ENCODE peak calls at places on chromosomes 13 and 19, in nine cellular contexts. One of them, this sample, is unnamed.

GRCh38 chr13:112615391-112615790 is 27.4 kb upstream of the TUBGCP3 start:
- ATAC-seq in lower lobe of right lung: no peak
- ATAC-seq in stimulated activated naive CD8-positive, alpha-beta T cell treated with anti-CD3 and anti-CD28 coated beads, Interleukin-15, Interleukin-2, amounts not matched to agents 100 U/mL and 50 U/mL, for 24 hours: no peak
- ATAC-seq in HCT116: no peak
- ATAC-seq in heart left ventricle: no peak
- ATAC-seq in Right ventricle myocardium superior: no peak
- ATAC-seq in aorta: no peak
- ATAC-seq in activated CD8-positive, alpha-beta T cell treated with anti-CD3 and anti-CD28 coated beads for 36 hours: no peak
- ATAC-seq in T-cell: no peak
- ATAC-seq in this sample: no peak

GRCh38 chr19:16143399-16144215 is at the start of gene HSH2D:
- ATAC-seq in HCT116: peak; percentile 97
- ATAC-seq in Right ventricle myocardium superior: peak; percentile 59
- ATAC-seq in aorta: peak; percentile 36
- ATAC-seq in lower lobe of right lung: peak; percentile 93
- ATAC-seq in stimulated activated naive CD8-positive, alpha-beta T cell treated with anti-CD3 and anti-CD28 coated beads, Interleukin-15, Interleukin-2, amounts not matched to agents 100 U/mL and 50 U/mL, for 24 hours: peak; percentile 95
- ATAC-seq in activated CD8-positive, alpha-beta T cell treated with anti-CD3 and anti-CD28 coated beads for 36 hours: peak; percentile 99
- ATAC-seq in heart left ventricle: no peak
- ATAC-seq in T-cell: peak; percentile 99
- ATAC-seq in this sample: no peak

GRCh38 chr13:59409211-59409610 is 754.5 kb downstream of the DIAPH3 start:
- ATAC-seq in Right ventricle myocardium superior: peak; percentile 95
- ATAC-seq in stimulated activated naive CD8-positive, alpha-beta T cell treated with anti-CD3 and anti-CD28 coated beads, Interleukin-15, Interleukin-2, amounts not matched to agents 100 U/mL and 50 U/mL, for 24 hours: no peak
- ATAC-seq in aorta: no peak
- ATAC-seq in T-cell: no peak
- ATAC-seq in HCT116: no peak
- ATAC-seq in heart left ventricle: peak; percentile 42
- ATAC-seq in activated CD8-positive, alpha-beta T cell treated with anti-CD3 and anti-CD28 coated beads for 36 hours: no peak
- ATAC-seq in lower lobe of right lung: no peak
- ATAC-seq in this sample: peak; percentile 31

GRCh38 chr13:34224877-34225276 is 406.9 kb downstream of the RFC3 start:
- ATAC-seq in lower lobe of right lung: no peak
- ATAC-seq in stimulated activated naive CD8-positive, alpha-beta T cell treated with anti-CD3 and anti-CD28 coated beads, Interleukin-15, Interleukin-2, amounts not matched to agents 100 U/mL and 50 U/mL, for 24 hours: no peak
- ATAC-seq in activated CD8-positive, alpha-beta T cell treated with anti-CD3 and anti-CD28 coated beads for 36 hours: no peak
- ATAC-seq in aorta: no peak
- ATAC-seq in heart left ventricle: no peak
- ATAC-seq in T-cell: no peak
- ATAC-seq in Right ventricle myocardium superior: no peak
- ATAC-seq in HCT116: no peak
- ATAC-seq in this sample: no peak

GRCh38 chr13:112767506-112768471 is 78.0 kb downstream of the ATP11A start:
- ATAC-seq in stimulated activated naive CD8-positive, alpha-beta T cell treated with anti-CD3 and anti-CD28 coated beads, Interleukin-15, Interleukin-2, amounts not matched to agents 100 U/mL and 50 U/mL, for 24 hours: no peak
- ATAC-seq in aorta: no peak
- ATAC-seq in activated CD8-positive, alpha-beta T cell treated with anti-CD3 and anti-CD28 coated beads for 36 hours: no peak
- ATAC-seq in lower lobe of right lung: peak; percentile 78
- ATAC-seq in heart left ventricle: no peak
- ATAC-seq in HCT116: no peak
- ATAC-seq in Right ventricle myocardium superior: peak; percentile 18
- ATAC-seq in T-cell: no peak
- ATAC-seq in this sample: peak; percentile 59

GRCh38 chr13:21837288-21837687 is 166.4 kb downstream of the FGF9 start:
- ATAC-seq in T-cell: no peak
- ATAC-seq in lower lobe of right lung: no peak
- ATAC-seq in heart left ventricle: no peak
- ATAC-seq in Right ventricle myocardium superior: no peak
- ATAC-seq in activated CD8-positive, alpha-beta T cell treated with anti-CD3 and anti-CD28 coated beads for 36 hours: no peak
- ATAC-seq in aorta: no peak
- ATAC-seq in HCT116: no peak
- ATAC-seq in stimulated activated naive CD8-positive, alpha-beta T cell treated with anti-CD3 and anti-CD28 coated beads, Interleukin-15, Interleukin-2, amounts not matched to agents 100 U/mL and 50 U/mL, for 24 hours: no peak
- ATAC-seq in this sample: no peak

GRCh38 chr13:99351772-99352171 is 44.6 kb upstream of the GPR183 start:
- ATAC-seq in stimulated activated naive CD8-positive, alpha-beta T cell treated with anti-CD3 and anti-CD28 coated beads, Interleukin-15, Interleukin-2, amounts not matched to agents 100 U/mL and 50 U/mL, for 24 hours: peak; percentile 21
- ATAC-seq in activated CD8-positive, alpha-beta T cell treated with anti-CD3 and anti-CD28 coated beads for 36 hours: peak; percentile 50
- ATAC-seq in T-cell: peak; percentile 48
- ATAC-seq in heart left ventricle: no peak
- ATAC-seq in lower lobe of right lung: no peak
- ATAC-seq in HCT116: no peak
- ATAC-seq in aorta: no peak
- ATAC-seq in Right ventricle myocardium superior: no peak
- ATAC-seq in this sample: no peak

GRCh38 chr13:112032186-112032835 is 34.6 kb upstream of the SOX1 start:
- ATAC-seq in activated CD8-positive, alpha-beta T cell treated with anti-CD3 and anti-CD28 coated beads for 36 hours: no peak
- ATAC-seq in stimulated activated naive CD8-positive, alpha-beta T cell treated with anti-CD3 and anti-CD28 coated beads, Interleukin-15, Interleukin-2, amounts not matched to agents 100 U/mL and 50 U/mL, for 24 hours: peak; percentile 6
- ATAC-seq in HCT116: peak; percentile 63
- ATAC-seq in lower lobe of right lung: peak; percentile 59
- ATAC-seq in heart left ventricle: no peak
- ATAC-seq in Right ventricle myocardium superior: peak; percentile 53
- ATAC-seq in T-cell: no peak
- ATAC-seq in aorta: no peak
- ATAC-seq in this sample: no peak

GRCh38 chr19:19445911-19446361 is 40.5 kb downstream of the GATAD2A start:
- ATAC-seq in heart left ventricle: no peak
- ATAC-seq in T-cell: no peak
- ATAC-seq in Right ventricle myocardium superior: no peak
- ATAC-seq in stimulated activated naive CD8-positive, alpha-beta T cell treated with anti-CD3 and anti-CD28 coated beads, Interleukin-15, Interleukin-2, amounts not matched to agents 100 U/mL and 50 U/mL, for 24 hours: peak; percentile 73
- ATAC-seq in HCT116: no peak
- ATAC-seq in activated CD8-positive, alpha-beta T cell treated with anti-CD3 and anti-CD28 coated beads for 36 hours: peak; percentile 66
- ATAC-seq in aorta: no peak
- ATAC-seq in lower lobe of right lung: no peak
- ATAC-seq in this sample: no peak

GRCh38 chr19:10601999-10602329 is 14.9 kb upstream of the AP1M2 start:
- ATAC-seq in lower lobe of right lung: no peak
- ATAC-seq in T-cell: no peak
- ATAC-seq in stimulated activated naive CD8-positive, alpha-beta T cell treated with anti-CD3 and anti-CD28 coated beads, Interleukin-15, Interleukin-2, amounts not matched to agents 100 U/mL and 50 U/mL, for 24 hours: no peak
- ATAC-seq in Right ventricle myocardium superior: no peak
- ATAC-seq in heart left ventricle: no peak
- ATAC-seq in activated CD8-positive, alpha-beta T cell treated with anti-CD3 and anti-CD28 coated beads for 36 hours: no peak
- ATAC-seq in HCT116: no peak
- ATAC-seq in aorta: no peak
- ATAC-seq in this sample: no peak

GRCh38 chr19:20611866-20612265 is 46.3 kb upstream of the ZNF737 start:
- ATAC-seq in stimulated activated naive CD8-positive, alpha-beta T cell treated with anti-CD3 and anti-CD28 coated beads, Interleukin-15, Interleukin-2, amounts not matched to agents 100 U/mL and 50 U/mL, for 24 hours: no peak
- ATAC-seq in aorta: peak; percentile 50
- ATAC-seq in T-cell: no peak
- ATAC-seq in heart left ventricle: no peak
- ATAC-seq in HCT116: no peak
- ATAC-seq in lower lobe of right lung: no peak
- ATAC-seq in activated CD8-positive, alpha-beta T cell treated with anti-CD3 and anti-CD28 coated beads for 36 hours: no peak
- ATAC-seq in Right ventricle myocardium superior: no peak
- ATAC-seq in this sample: no peak

GRCh38 chr19:5013761-5014160 is 44.8 kb downstream of the KDM4B start:
- ATAC-seq in activated CD8-positive, alpha-beta T cell treated with anti-CD3 and anti-CD28 coated beads for 36 hours: no peak
- ATAC-seq in T-cell: no peak
- ATAC-seq in lower lobe of right lung: no peak
- ATAC-seq in aorta: no peak
- ATAC-seq in stimulated activated naive CD8-positive, alpha-beta T cell treated with anti-CD3 and anti-CD28 coated beads, Interleukin-15, Interleukin-2, amounts not matched to agents 100 U/mL and 50 U/mL, for 24 hours: no peak
- ATAC-seq in Right ventricle myocardium superior: peak; percentile 79
- ATAC-seq in heart left ventricle: peak; percentile 86
- ATAC-seq in HCT116: no peak
- ATAC-seq in this sample: no peak

GRCh38 chr19:5002143-5002542 is 33.2 kb downstream of the KDM4B start:
- ATAC-seq in T-cell: no peak
- ATAC-seq in aorta: no peak
- ATAC-seq in Right ventricle myocardium superior: no peak
- ATAC-seq in activated CD8-positive, alpha-beta T cell treated with anti-CD3 and anti-CD28 coated beads for 36 hours: no peak
- ATAC-seq in HCT116: peak; percentile 70
- ATAC-seq in heart left ventricle: no peak
- ATAC-seq in lower lobe of right lung: no peak
- ATAC-seq in stimulated activated naive CD8-positive, alpha-beta T cell treated with anti-CD3 and anti-CD28 coated beads, Interleukin-15, Interleukin-2, amounts not matched to agents 100 U/mL and 50 U/mL, for 24 hours: no peak
- ATAC-seq in this sample: no peak

GRCh38 chr19:4086336-4086953 is 19.7 kb upstream of the ZBTB7A start:
- ATAC-seq in activated CD8-positive, alpha-beta T cell treated with anti-CD3 and anti-CD28 coated beads for 36 hours: no peak
- ATAC-seq in heart left ventricle: no peak
- ATAC-seq in Right ventricle myocardium superior: no peak
- ATAC-seq in T-cell: no peak
- ATAC-seq in HCT116: no peak
- ATAC-seq in lower lobe of right lung: no peak
- ATAC-seq in aorta: no peak
- ATAC-seq in stimulated activated naive CD8-positive, alpha-beta T cell treated with anti-CD3 and anti-CD28 coated beads, Interleukin-15, Interleukin-2, amounts not matched to agents 100 U/mL and 50 U/mL, for 24 hours: no peak
- ATAC-seq in this sample: no peak

GRCh38 chr19:51138549-51138979 is 3.5 kb upstream of the SIGLEC7 start:
- ATAC-seq in Right ventricle myocardium superior: peak; percentile 70
- ATAC-seq in activated CD8-positive, alpha-beta T cell treated with anti-CD3 and anti-CD28 coated beads for 36 hours: no peak
- ATAC-seq in heart left ventricle: peak; percentile 11
- ATAC-seq in T-cell: no peak
- ATAC-seq in aorta: peak; percentile 39
- ATAC-seq in HCT116: no peak
- ATAC-seq in stimulated activated naive CD8-positive, alpha-beta T cell treated with anti-CD3 and anti-CD28 coated beads, Interleukin-15, Interleukin-2, amounts not matched to agents 100 U/mL and 50 U/mL, for 24 hours: no peak
- ATAC-seq in lower lobe of right lung: peak; percentile 79
- ATAC-seq in this sample: peak; percentile 40

GRCh38 chr19:45103625-45104319 is 10.8 kb downstream of the PPP1R37 start:
- ATAC-seq in Right ventricle myocardium superior: no peak
- ATAC-seq in HCT116: no peak
- ATAC-seq in aorta: no peak
- ATAC-seq in activated CD8-positive, alpha-beta T cell treated with anti-CD3 and anti-CD28 coated beads for 36 hours: peak; percentile 10
- ATAC-seq in heart left ventricle: no peak
- ATAC-seq in stimulated activated naive CD8-positive, alpha-beta T cell treated with anti-CD3 and anti-CD28 coated beads, Interleukin-15, Interleukin-2, amounts not matched to agents 100 U/mL and 50 U/mL, for 24 hours: no peak
- ATAC-seq in T-cell: peak; percentile 37
- ATAC-seq in lower lobe of right lung: peak; percentile 17
- ATAC-seq in this sample: no peak

GRCh38 chr13:114077938-114078335 is 54.5 kb downstream of the RASA3 start:
- ATAC-seq in Right ventricle myocardium superior: peak; percentile 76
- ATAC-seq in heart left ventricle: no peak
- ATAC-seq in lower lobe of right lung: peak; percentile 16
- ATAC-seq in HCT116: no peak
- ATAC-seq in stimulated activated naive CD8-positive, alpha-beta T cell treated with anti-CD3 and anti-CD28 coated beads, Interleukin-15, Interleukin-2, amounts not matched to agents 100 U/mL and 50 U/mL, for 24 hours: no peak
- ATAC-seq in activated CD8-positive, alpha-beta T cell treated with anti-CD3 and anti-CD28 coated beads for 36 hours: peak; percentile 16
- ATAC-seq in aorta: no peak
- ATAC-seq in T-cell: no peak
- ATAC-seq in this sample: peak; percentile 68

GRCh38 chr13:102291587-102292218 is 110.1 kb downstream of the FGF14 start:
- ATAC-seq in activated CD8-positive, alpha-beta T cell treated with anti-CD3 and anti-CD28 coated beads for 36 hours: no peak
- ATAC-seq in T-cell: no peak
- ATAC-seq in aorta: no peak
- ATAC-seq in lower lobe of right lung: no peak
- ATAC-seq in stimulated activated naive CD8-positive, alpha-beta T cell treated with anti-CD3 and anti-CD28 coated beads, Interleukin-15, Interleukin-2, amounts not matched to agents 100 U/mL and 50 U/mL, for 24 hours: no peak
- ATAC-seq in heart left ventricle: no peak
- ATAC-seq in Right ventricle myocardium superior: peak; percentile 56
- ATAC-seq in HCT116: no peak
- ATAC-seq in this sample: no peak

GRCh38 chr13:72120632-72121031 is 253.6 kb upstream of the DACH1 start:
- ATAC-seq in lower lobe of right lung: no peak
- ATAC-seq in HCT116: no peak
- ATAC-seq in T-cell: no peak
- ATAC-seq in aorta: no peak
- ATAC-seq in stimulated activated naive CD8-positive, alpha-beta T cell treated with anti-CD3 and anti-CD28 coated beads, Interleukin-15, Interleukin-2, amounts not matched to agents 100 U/mL and 50 U/mL, for 24 hours: no peak
- ATAC-seq in activated CD8-positive, alpha-beta T cell treated with anti-CD3 and anti-CD28 coated beads for 36 hours: no peak
- ATAC-seq in heart left ventricle: no peak
- ATAC-seq in Right ventricle myocardium superior: no peak
- ATAC-seq in this sample: no peak

GRCh38 chr19:44112802-44113137 is 429 bp upstream of the ZNF225 start:
- ATAC-seq in Right ventricle myocardium superior: peak; percentile 6
- ATAC-seq in heart left ventricle: peak; percentile 2
- ATAC-seq in aorta: peak; percentile 13
- ATAC-seq in lower lobe of right lung: no peak
- ATAC-seq in activated CD8-positive, alpha-beta T cell treated with anti-CD3 and anti-CD28 coated beads for 36 hours: no peak
- ATAC-seq in HCT116: peak; percentile 33
- ATAC-seq in T-cell: no peak
- ATAC-seq in stimulated activated naive CD8-positive, alpha-beta T cell treated with anti-CD3 and anti-CD28 coated beads, Interleukin-15, Interleukin-2, amounts not matched to agents 100 U/mL and 50 U/mL, for 24 hours: no peak
- ATAC-seq in this sample: no peak